ENCODE peak calls at places on chromosomes 7 and 10, in five cellular contexts. One of them, this sample, is unnamed.
A peak's percentile ranks its signal among the peaks of the same experiment; 100 is the strongest.

GRCh38 chr7:155862516-155863257 is 50.4 kb upstream of the SHH start:
- DNase-seq in uterus: no peak
- DNase-seq in DND-41: no peak
- DNase-seq in pancreas: no peak
- DNase-seq in SJSA1: no peak
- DNase-seq in this sample: no peak

GRCh38 chr7:23600251-23600650 is 3.1 kb downstream of the CCDC126 start:
- DNase-seq in SJSA1: peak; percentile 75
- DNase-seq in uterus: no peak
- DNase-seq in pancreas: no peak
- DNase-seq in DND-41: no peak
- DNase-seq in this sample: no peak

GRCh38 chr7:2006231-2006771 is 226.4 kb downstream of the MAD1L1 start:
- DNase-seq in uterus: peak; percentile 8
- DNase-seq in pancreas: peak; percentile 21
- DNase-seq in DND-41: no peak
- DNase-seq in SJSA1: no peak
- DNase-seq in this sample: no peak

GRCh38 chr10:111481271-111482073 is 404.6 kb downstream of the ADRA2A start:
- DNase-seq in SJSA1: peak; percentile 4
- DNase-seq in uterus: no peak
- DNase-seq in DND-41: peak; percentile 5
- DNase-seq in pancreas: no peak
- DNase-seq in this sample: no peak

GRCh38 chr10:44195120-44196007 is 189.5 kb downstream of the CXCL12 start:
- DNase-seq in uterus: peak; percentile 80
- DNase-seq in pancreas: no peak
- DNase-seq in DND-41: peak; percentile 7
- DNase-seq in SJSA1: peak; percentile 76
- DNase-seq in this sample: no peak

GRCh38 chr7:109479388-109479787 is 909.7 kb downstream of the DNAJB9 start:
- DNase-seq in DND-41: no peak
- DNase-seq in uterus: no peak
- DNase-seq in pancreas: no peak
- DNase-seq in SJSA1: no peak
- DNase-seq in this sample: no peak

GRCh38 chr10:119803264-119803663 is 69.4 kb downstream of the MCMBP start:
- DNase-seq in uterus: no peak
- DNase-seq in DND-41: no peak
- DNase-seq in pancreas: no peak
- DNase-seq in SJSA1: peak; percentile 73
- DNase-seq in this sample: no peak

GRCh38 chr10:62779487-62780248 is 24.9 kb upstream of the ADO start:
- DNase-seq in DND-41: peak; percentile 46
- DNase-seq in uterus: no peak
- DNase-seq in pancreas: no peak
- DNase-seq in SJSA1: no peak
- DNase-seq in this sample: no peak

GRCh38 chr7:105473163-105473562 is 48.9 kb downstream of the PUS7 start:
- DNase-seq in DND-41: no peak
- DNase-seq in uterus: no peak
- DNase-seq in SJSA1: no peak
- DNase-seq in pancreas: no peak
- DNase-seq in this sample: no peak

GRCh38 chr10:102583435-102584417 is 60.6 kb upstream of the TRIM8 start:
- DNase-seq in uterus: peak; percentile 83
- DNase-seq in SJSA1: peak; percentile 81
- DNase-seq in DND-41: peak; percentile 86
- DNase-seq in pancreas: peak; percentile 89
- DNase-seq in this sample: peak; percentile 88

GRCh38 chr10:88926484-88927249 is 25.9 kb downstream of the ACTA2 start:
- DNase-seq in DND-41: no peak
- DNase-seq in uterus: no peak
- DNase-seq in pancreas: no peak
- DNase-seq in SJSA1: peak; percentile 79
- DNase-seq in this sample: no peak

GRCh38 chr10:3813986-3814831 is 29.2 kb upstream of the KLF6 start:
- DNase-seq in pancreas: no peak
- DNase-seq in DND-41: no peak
- DNase-seq in SJSA1: no peak
- DNase-seq in uterus: no peak
- DNase-seq in this sample: no peak

GRCh38 chr10:67779455-67780205 is 58.4 kb downstream of the DNAJC12 start:
- DNase-seq in pancreas: no peak
- DNase-seq in DND-41: peak; percentile 73
- DNase-seq in SJSA1: peak; percentile 66
- DNase-seq in uterus: peak; percentile 34
- DNase-seq in this sample: peak; percentile 81

GRCh38 chr7:112898432-112899290 is 108.5 kb upstream of the TMEM168 start:
- DNase-seq in pancreas: peak; percentile 16
- DNase-seq in DND-41: peak; percentile 53
- DNase-seq in SJSA1: peak; percentile 22
- DNase-seq in uterus: no peak
- DNase-seq in this sample: peak; percentile 44

GRCh38 chr7:2621948-2622640 is 9.7 kb upstream of the TTYH3 start:
- DNase-seq in SJSA1: no peak
- DNase-seq in DND-41: no peak
- DNase-seq in uterus: no peak
- DNase-seq in pancreas: no peak
- DNase-seq in this sample: peak; percentile 46

GRCh38 chr7:44637788-44638594 is 31.6 kb downstream of the OGDH start:
- DNase-seq in DND-41: no peak
- DNase-seq in SJSA1: peak; percentile 64
- DNase-seq in uterus: no peak
- DNase-seq in pancreas: no peak
- DNase-seq in this sample: no peak

GRCh38 chr10:123860856-123861255 is 30.8 kb downstream of the CPXM2 start:
- DNase-seq in SJSA1: no peak
- DNase-seq in DND-41: no peak
- DNase-seq in pancreas: no peak
- DNase-seq in uterus: no peak
- DNase-seq in this sample: no peak

GRCh38 chr10:123864923-123865322 is 26.7 kb downstream of the CPXM2 start:
- DNase-seq in SJSA1: no peak
- DNase-seq in uterus: no peak
- DNase-seq in DND-41: no peak
- DNase-seq in pancreas: no peak
- DNase-seq in this sample: no peak

GRCh38 chr10:123863721-123864432 is 27.7 kb downstream of the CPXM2 start:
- DNase-seq in pancreas: no peak
- DNase-seq in DND-41: no peak
- DNase-seq in SJSA1: no peak
- DNase-seq in uterus: no peak
- DNase-seq in this sample: no peak

GRCh38 chr10:123863189-123863580 is 28.4 kb downstream of the CPXM2 start:
- DNase-seq in DND-41: no peak
- DNase-seq in SJSA1: no peak
- DNase-seq in uterus: no peak
- DNase-seq in pancreas: no peak
- DNase-seq in this sample: no peak

GRCh38 chr10:123862421-123863188 is 29.0 kb downstream of the CPXM2 start:
- DNase-seq in pancreas: no peak
- DNase-seq in SJSA1: no peak
- DNase-seq in uterus: no peak
- DNase-seq in DND-41: no peak
- DNase-seq in this sample: no peak
- H3K9me3 ChIP-seq in pancreas: no peaks in the 10 kb centered on the region
- H3K9me3 ChIP-seq in SJSA1: no peaks in the 10 kb centered on the region
- H3K9me3 ChIP-seq in uterus: no peaks in the 10 kb centered on the region
- H3K9me3 ChIP-seq in DND-41: no peaks in the 10 kb centered on the region
- H3K9me3 ChIP-seq in this sample: no peaks in the 10 kb centered on the region

GRCh38 chr10:100482834-100483185 is 20.0 kb downstream of the WNT8B start:
- DNase-seq in pancreas: no peak
- DNase-seq in DND-41: no peak
- DNase-seq in SJSA1: no peak
- DNase-seq in uterus: no peak
- DNase-seq in this sample: no peak
- H3K4me3 ChIP-seq in pancreas: peak overlapping the region; percentile 24
- H3K4me3 ChIP-seq in DND-41: no peak overlapping the region
- H3K4me3 ChIP-seq in SJSA1: no peak overlapping the region
- H3K4me3 ChIP-seq in uterus: no peak overlapping the region
- H3K4me3 ChIP-seq in this sample: peak overlapping the region; percentile 28

DNA sequence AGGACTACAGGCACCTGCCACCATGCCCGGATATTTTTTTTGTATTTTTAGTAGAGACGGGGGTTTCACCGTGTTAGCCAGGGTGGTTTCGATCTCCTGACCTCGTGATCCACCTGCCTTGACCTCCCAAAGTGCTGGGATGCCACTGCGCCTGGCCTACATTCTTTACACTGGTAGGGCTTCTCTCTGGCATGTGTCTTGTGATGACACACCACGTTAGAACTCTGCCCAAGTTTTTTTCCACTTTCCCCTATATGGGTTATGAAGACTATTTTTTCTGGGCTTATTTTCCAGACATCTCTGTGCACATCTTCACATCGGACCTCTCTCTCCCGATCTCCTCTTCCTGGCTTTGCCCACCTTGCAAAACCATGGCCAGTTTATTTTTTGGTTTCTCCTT is 10.7 kb downstream of the FAM200A start:
- DNase-seq in uterus: no peak
- DNase-seq in SJSA1: no peak
- DNase-seq in pancreas: no peak
- DNase-seq in DND-41: no peak
- DNase-seq in this sample: no peak
- H3K9me3 ChIP-seq in uterus: peaks cover 12% of the 10 kb centered on the region
- H3K9me3 ChIP-seq in SJSA1: peaks cover 13% of the 10 kb centered on the region
- H3K9me3 ChIP-seq in pancreas: no peaks in the 10 kb centered on the region
- H3K9me3 ChIP-seq in DND-41: peaks cover 6% of the 10 kb centered on the region
- H3K9me3 ChIP-seq in this sample: peaks cover 16% of the 10 kb centered on the region

DNA sequence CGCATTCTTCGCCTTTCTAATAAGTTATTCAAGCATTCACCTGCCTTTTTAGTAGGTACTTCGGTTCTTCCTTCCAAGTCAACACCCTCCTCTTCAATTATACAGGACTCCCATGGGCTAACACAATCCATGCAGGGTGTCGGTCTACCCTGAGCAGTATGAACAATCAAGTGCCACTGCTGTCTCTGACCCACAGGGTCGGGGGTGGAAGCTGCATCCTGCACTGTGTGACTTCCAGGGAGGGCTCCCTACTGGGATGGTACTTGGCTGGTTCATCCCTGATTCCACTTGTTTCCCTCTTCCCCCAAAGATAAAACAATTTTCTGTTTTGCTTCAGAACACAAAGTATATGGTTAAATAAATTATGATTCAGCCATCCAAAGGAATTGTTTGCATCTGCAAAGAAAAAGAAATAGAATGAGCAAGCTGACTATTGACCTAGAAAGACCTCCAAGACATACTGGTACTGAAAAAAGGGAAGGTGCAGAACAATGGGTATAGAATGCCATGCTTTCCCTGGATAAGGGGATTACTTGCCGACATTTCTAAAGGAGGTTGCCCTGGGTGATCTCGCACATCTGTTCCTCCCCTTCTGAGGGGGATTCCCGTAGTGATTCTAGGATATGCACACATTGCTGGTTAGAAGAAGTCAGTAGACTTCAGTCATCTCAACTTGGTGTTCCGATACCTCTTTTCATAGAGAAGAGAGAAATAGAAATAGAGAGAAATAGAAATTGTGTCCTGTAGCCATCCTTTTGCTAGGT is 89.1 kb upstream of the AGR3 start:
- DNase-seq in DND-41: no peak
- DNase-seq in pancreas: no peak
- DNase-seq in uterus: no peak
- DNase-seq in SJSA1: peak; percentile 35
- DNase-seq in this sample: no peak
- H3K4me3 ChIP-seq in DND-41: no peak overlapping the region
- H3K4me3 ChIP-seq in pancreas: no peak overlapping the region
- H3K4me3 ChIP-seq in uterus: no peak overlapping the region
- H3K4me3 ChIP-seq in SJSA1: no peak overlapping the region
- H3K4me3 ChIP-seq in this sample: no peak overlapping the region

GRCh38 chr7:14377646-14378266 is 388.3 kb upstream of the ETV1 start:
- DNase-seq in uterus: no peak
- DNase-seq in SJSA1: no peak
- DNase-seq in pancreas: no peak
- DNase-seq in DND-41: no peak
- DNase-seq in this sample: no peak
- H3K9me3 ChIP-seq in uterus: no peaks in the 10 kb centered on the region
- H3K9me3 ChIP-seq in SJSA1: no peaks in the 10 kb centered on the region
- H3K9me3 ChIP-seq in pancreas: no peaks in the 10 kb centered on the region
- H3K9me3 ChIP-seq in DND-41: no peaks in the 10 kb centered on the region
- H3K9me3 ChIP-seq in this sample: no peaks in the 10 kb centered on the region

GRCh38 chr10:30818854-30819253 is 189.3 kb upstream of the LYZL2 start:
- DNase-seq in uterus: no peak
- DNase-seq in DND-41: no peak
- DNase-seq in pancreas: no peak
- DNase-seq in SJSA1: no peak
- DNase-seq in this sample: no peak

GRCh38 chr10:30818010-30818660 is 188.6 kb upstream of the LYZL2 start:
- DNase-seq in pancreas: peak; percentile 56
- DNase-seq in DND-41: no peak
- DNase-seq in uterus: no peak
- DNase-seq in SJSA1: no peak
- DNase-seq in this sample: no peak

GRCh38 chr10:30821269-30821993 is 191.9 kb upstream of the LYZL2 start:
- DNase-seq in uterus: no peak
- DNase-seq in SJSA1: no peak
- DNase-seq in DND-41: no peak
- DNase-seq in pancreas: no peak
- DNase-seq in this sample: no peak

GRCh38 chr10:30820282-30820991 is 190.9 kb upstream of the LYZL2 start:
- DNase-seq in uterus: no peak
- DNase-seq in DND-41: no peak
- DNase-seq in SJSA1: peak; percentile 72
- DNase-seq in pancreas: no peak
- DNase-seq in this sample: no peak

DNA sequence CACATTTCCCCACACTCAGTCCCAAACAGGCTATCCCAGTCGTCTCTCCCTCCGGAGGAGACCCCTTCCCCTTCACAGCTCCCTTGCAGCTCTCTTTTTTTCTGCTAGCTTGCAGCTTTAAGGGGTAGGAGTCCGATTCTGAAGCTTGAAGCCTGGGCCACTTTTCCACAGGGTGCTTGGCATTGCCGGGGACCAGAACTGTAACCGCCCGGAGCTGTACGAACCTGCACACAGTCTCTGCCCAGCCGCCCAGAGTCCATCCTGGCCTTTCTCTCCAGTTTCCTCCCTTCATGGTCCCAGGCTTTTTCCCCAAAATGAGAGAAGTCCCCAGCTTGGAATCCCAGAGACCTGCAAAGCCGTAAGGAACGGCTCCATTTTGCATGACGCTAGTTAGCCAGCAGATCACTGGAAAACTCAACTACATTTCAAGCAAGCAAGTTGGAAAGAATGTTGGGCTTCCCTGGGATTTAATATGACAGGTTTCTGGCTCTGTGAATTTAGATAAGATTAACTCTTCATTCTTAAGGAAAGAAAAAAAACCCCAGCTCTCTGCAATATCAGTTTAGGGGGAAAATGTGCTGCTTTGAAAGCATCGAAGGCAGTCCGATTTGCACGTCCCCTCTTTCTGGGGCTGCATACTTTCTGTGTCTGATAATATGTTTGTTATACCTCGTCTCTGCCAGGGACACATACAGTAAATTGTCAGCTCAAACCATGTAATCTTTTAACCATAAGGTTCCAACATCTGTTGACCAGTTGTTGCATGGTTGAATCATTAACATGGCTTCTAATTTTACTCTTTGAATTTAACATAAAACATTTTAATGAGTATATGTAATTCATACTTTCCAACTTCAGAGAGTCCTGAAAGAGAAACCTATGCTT is 190.0 kb upstream of the LYZL2 start:
- DNase-seq in DND-41: no peak
- DNase-seq in uterus: no peak
- DNase-seq in SJSA1: peak; percentile 13
- DNase-seq in pancreas: no peak
- DNase-seq in this sample: no peak
- H3K4me3 ChIP-seq in DND-41: no peak overlapping the region
- H3K4me3 ChIP-seq in uterus: no peak overlapping the region
- H3K4me3 ChIP-seq in SJSA1: no peak overlapping the region
- H3K4me3 ChIP-seq in pancreas: no peak overlapping the region
- H3K4me3 ChIP-seq in this sample: no peak overlapping the region

This sample was measured in HAP-1.